ENCODE peak calls at places on chromosome 13, in five cellular contexts. U is H1, I is GM12878, S is HepG2, A is K562. P is an unnamed sample.

GRCh38 chr13:78576266-78576665 is 27.1 kb downstream of the POU4F1 start:
- DNase-seq in I (no peak), U (no peak), A (no peak), S (no peak), P (no peak)

GRCh38 chr13:59442946-59443345 is 720.8 kb downstream of the DIAPH3 start:
- DNase-seq in I (no peak), U (no peak), S (no peak), A (no peak), P (no peak)

GRCh38 chr13:39499580-39499979 is 103.4 kb downstream of the LHFPL6 start:
- DNase-seq in U (no peak), I (no peak), S (no peak), A (no peak), P (no peak)

GRCh38 chr13:51015973-51016372 is 95.1 kb downstream of the C13orf42 start:
- DNase-seq in I (no peak), U (no peak), S (no peak), A (no peak), P (no peak)

GRCh38 chr13:110713981-110714797 is 689 bp downstream of the ING1 start:
- DNase-seq in S (peak; percentile 28), I (no peak), A (peak; percentile 50), U (no peak), P (no peak)

GRCh38 chr13:50646070-50646469 is 197.4 kb downstream of the DLEU7 start:
- DNase-seq in A (no peak), S (no peak), U (no peak), I (no peak), P (no peak)

GRCh38 chr13:26855921-26856320 is 95.3 kb upstream of the GPR12 start:
- DNase-seq in S (no peak), U (no peak), I (no peak), A (no peak), P (no peak)

GRCh38 chr13:28493740-28494536 is 990 bp downstream of the FLT1 start:
- DNase-seq in S (no peak), A (no peak), U (no peak), I (no peak), P (no peak)

GRCh38 chr13:70253834-70254233 is 145.6 kb upstream of the KLHL1 start:
- DNase-seq in I (no peak), A (no peak), U (no peak), S (peak; percentile 9), P (no peak)

GRCh38 chr13:28100149-28101121 is at the start of gene FLT3:
- DNase-seq in S (no peak), A (peak; percentile 5), U (peak; percentile 49), I (no peak), P (peak; percentile 51)

GRCh38 chr13:97353927-97354326 is 80.0 kb upstream of the RAP2A start:
- DNase-seq in U (no peak), S (no peak), I (no peak), A (no peak), P (no peak)

GRCh38 chr13:105135852-105136251 is 1399.6 kb downstream of the EFNB2 start:
- DNase-seq in S (no peak), U (no peak), I (no peak), A (no peak), P (no peak)

GRCh38 chr13:105139380-105140285 is 1395.8 kb downstream of the EFNB2 start:
- DNase-seq in A (no peak), U (no peak), I (peak; percentile 87), S (peak; percentile 13), P (peak; percentile 44)

GRCh38 chr13:105144020-105144419 is 1391.4 kb downstream of the EFNB2 start:
- DNase-seq in I (no peak), U (no peak), S (no peak), A (no peak), P (no peak)

GRCh38 chr13:105142556-105142955 is 1392.9 kb downstream of the EFNB2 start:
- DNase-seq in A (no peak), S (no peak), I (no peak), U (no peak), P (no peak)

DNA sequence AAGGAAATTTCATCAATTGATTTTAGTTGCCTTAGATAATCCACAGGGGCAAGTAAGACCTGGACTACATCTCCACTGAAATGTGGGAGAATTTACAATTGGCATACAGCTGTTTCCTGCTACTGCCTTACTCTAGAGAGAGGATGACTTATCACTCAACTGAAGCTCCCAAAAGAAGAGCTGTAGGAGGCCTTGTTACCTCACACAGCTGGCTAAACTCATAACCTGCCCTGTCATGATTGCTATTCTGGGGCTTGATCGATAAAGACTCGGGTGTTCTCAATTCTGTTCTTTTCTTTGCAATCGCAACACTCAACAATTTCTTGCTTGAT is 1396.4 kb downstream of the EFNB2 start:
- DNase-seq in U (no peak), A (no peak), S (no peak), I (no peak), P (no peak)
- H3K4me2 ChIP-seq in U (no peak overlapping the region), A (no peak overlapping the region), S (peak overlapping the region; percentile 82), I (peak overlapping the region; percentile 86), P (peak overlapping the region; percentile 76)

DNA sequence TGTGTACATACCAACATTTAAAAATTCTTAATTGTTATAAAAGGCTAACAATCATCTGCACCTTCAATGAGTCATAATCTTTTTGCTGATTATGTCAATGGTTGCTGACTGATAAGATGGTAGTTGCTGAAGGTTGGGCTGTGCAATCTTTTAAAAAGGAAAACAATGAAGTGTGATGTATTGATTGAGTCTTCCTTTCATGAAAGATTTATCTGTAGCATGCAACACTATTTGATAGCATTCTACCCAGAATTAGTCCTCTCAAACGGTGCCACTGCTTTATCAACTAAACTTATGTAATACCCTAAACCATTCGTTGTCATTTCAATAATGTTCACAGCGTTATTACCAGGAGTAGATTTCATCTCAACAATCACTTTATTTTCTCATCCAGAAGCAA is 2360.6 kb downstream of the PCDH9 start:
- DNase-seq in S (no peak), U (no peak), I (no peak), A (no peak), P (no peak)
- TF ChIP-seq ZNF274 in S (no peak), U (no peak), I (no peak), A (no peak), P (no peak)

GRCh38 chr13:37484056-37484455 is 114.5 kb downstream of the POSTN start:
- DNase-seq in I (no peak), U (no peak), A (no peak), S (no peak), P (no peak)

GRCh38 chr13:37490176-37490575 is 108.4 kb downstream of the POSTN start:
- DNase-seq in S (no peak), A (no peak), U (no peak), I (no peak), P (no peak)

GRCh38 chr13:37488682-37489081 is 109.9 kb downstream of the POSTN start:
- DNase-seq in I (no peak), A (no peak), S (no peak), U (no peak), P (no peak)

GRCh38 chr13:37485766-37486165 is 112.8 kb downstream of the POSTN start:
- DNase-seq in I (no peak), S (no peak), U (no peak), A (no peak), P (no peak)

DNA sequence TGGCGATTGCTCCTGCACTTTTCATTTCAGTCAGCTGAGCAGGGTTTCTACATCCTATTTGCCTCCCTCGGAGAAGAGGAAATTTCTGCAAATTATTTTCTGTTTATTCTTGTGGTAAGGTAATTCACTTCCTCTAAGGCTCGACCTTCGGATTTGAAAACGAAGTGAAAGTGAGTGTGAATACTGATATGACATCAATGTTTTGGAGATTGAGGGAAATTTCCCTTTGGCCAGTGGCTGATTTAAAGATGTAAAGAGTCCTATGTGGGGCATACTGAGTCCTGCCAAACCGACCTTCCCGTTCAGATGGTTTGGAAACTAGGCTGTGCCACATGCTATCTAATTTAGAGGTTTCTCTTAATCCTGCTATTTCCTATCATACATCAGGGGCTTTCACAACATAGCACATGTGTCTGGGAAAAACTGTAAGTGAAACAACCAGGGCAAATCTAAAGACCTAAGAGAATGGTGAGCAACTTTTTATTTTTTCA is 112.4 kb downstream of the POSTN start:
- DNase-seq in I (no peak), A (no peak), U (no peak), S (no peak), P (no peak)
- H2AFZ ChIP-seq in I (no peak overlapping the region), A (no peak overlapping the region), U (no peak overlapping the region), S (no peak overlapping the region), P (no peak overlapping the region)

GRCh38 chr13:94063096-94063495 is 416.4 kb downstream of the DCT start:
- DNase-seq in U (no peak), S (no peak), A (no peak), I (no peak), P (no peak)
- H3K4me2 ChIP-seq in U (no peak overlapping the region), S (no peak overlapping the region), A (no peak overlapping the region), I (no peak overlapping the region), P (no peak overlapping the region)

GRCh38 chr13:113730145-113730750 is 28.8 kb upstream of the TMEM255B start:
- DNase-seq in S (no peak), U (no peak), I (no peak), A (no peak), P (no peak)
- TF ChIP-seq ZNF274 in S (no peak), U (no peak), I (no peak), A (no peak), P (no peak)

DNA sequence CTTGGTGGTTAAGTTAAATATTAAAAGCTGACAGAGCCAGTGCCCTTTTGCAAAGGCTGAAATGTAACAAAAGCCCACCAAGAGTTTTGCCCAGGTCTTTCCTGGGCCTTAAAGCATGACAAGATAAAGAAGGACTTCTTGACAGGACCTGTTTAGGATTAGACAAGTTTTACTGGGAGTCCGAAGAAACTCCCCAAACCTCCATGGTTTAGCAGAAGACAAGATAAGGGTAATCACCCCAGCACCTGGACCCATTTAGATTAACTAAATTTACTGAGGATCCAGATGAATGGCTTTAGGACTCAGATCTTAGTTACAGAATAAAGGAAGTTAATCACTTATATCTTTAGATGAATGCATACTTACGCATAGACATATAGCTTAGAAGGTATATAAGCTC is 14.8 kb upstream of the UFM1 start:
- DNase-seq in A (peak; percentile 35), S (no peak), I (no peak), U (no peak), P (no peak)
- H2AFZ ChIP-seq in A (peak overlapping the region; percentile 24), S (no peak overlapping the region), I (no peak overlapping the region), U (no peak overlapping the region), P (no peak overlapping the region)

DNA sequence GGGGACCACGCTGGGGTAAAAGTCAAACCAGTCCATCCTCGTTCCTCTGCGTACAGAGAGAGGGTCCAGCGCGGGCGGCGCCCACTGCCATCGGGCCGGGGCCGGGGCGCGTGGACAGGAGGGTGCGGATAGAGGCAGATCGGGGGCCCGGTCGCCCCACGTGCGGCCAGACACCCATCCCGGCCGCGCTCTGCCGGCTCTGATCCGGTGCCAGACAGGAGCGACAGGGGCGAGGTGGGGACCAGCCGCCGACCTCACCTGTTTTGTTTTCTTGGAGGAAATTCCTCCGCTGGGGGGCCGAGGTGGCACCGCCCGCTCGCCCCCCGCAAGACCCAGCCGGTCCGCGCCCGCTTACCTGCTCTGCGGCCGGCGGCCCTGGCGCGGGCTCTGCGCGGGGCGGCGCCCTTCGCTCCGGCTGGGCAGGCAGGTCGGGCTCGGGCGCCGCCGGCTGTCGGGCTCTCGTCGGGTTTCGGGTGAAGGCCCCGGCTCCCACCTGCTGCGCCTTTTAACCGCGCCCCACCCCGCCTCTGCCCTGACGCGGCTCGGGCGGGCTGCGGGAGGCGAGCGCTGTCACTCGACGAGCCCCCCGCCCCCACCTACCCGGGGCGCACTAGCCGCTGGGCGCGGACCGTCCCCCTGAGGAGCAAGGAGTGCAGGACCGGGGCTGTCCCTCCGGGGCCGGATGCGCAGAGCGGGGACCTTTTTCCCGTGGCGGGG is at the start of gene GJB6:
- DNase-seq in I (no peak), U (peak; percentile 5), S (no peak), A (no peak), P (no peak)
- H3K4me2 ChIP-seq in I (peak within 1 kb of the TSS; percentile 25), U (peak within 1 kb of the TSS; percentile 67), S (peak within 1 kb of the TSS; percentile 42), A (no peak within 1 kb of the TSS), P (no peak within 1 kb of the TSS)